ENCODE peak calls at places on chromosomes 11 and 22, in seven cellular contexts. One of them, this sample, is unnamed.
A peak's percentile ranks its signal among the peaks of the same experiment; 100 is the strongest.

GRCh38 chr11:126366064-126366822 is 10.8 kb downstream of the ST3GAL4 start:
- DNase-seq in NCI-H2171: no peak
- DNase-seq in iris pigment epithelial cell: no peak
- DNase-seq in pancreas: no peak
- DNase-seq in stromal cell of bone marrow: no peak
- DNase-seq in left cardiac atrium: no peak
- DNase-seq in NCI-H146: no peak
- DNase-seq in this sample: no peak

GRCh38 chr22:45925811-45926351 is 51.1 kb downstream of the WNT7B start:
- DNase-seq in stromal cell of bone marrow: no peak
- DNase-seq in pancreas: no peak
- DNase-seq in NCI-H2171: no peak
- DNase-seq in left cardiac atrium: no peak
- DNase-seq in iris pigment epithelial cell: peak; percentile 12
- DNase-seq in NCI-H146: no peak
- DNase-seq in this sample: no peak

GRCh38 chr11:72015511-72016061 is 16.9 kb downstream of the IL18BP start:
- DNase-seq in iris pigment epithelial cell: peak; percentile 41
- DNase-seq in NCI-H2171: no peak
- DNase-seq in pancreas: no peak
- DNase-seq in NCI-H146: no peak
- DNase-seq in left cardiac atrium: no peak
- DNase-seq in stromal cell of bone marrow: no peak
- DNase-seq in this sample: no peak

GRCh38 chr11:13889566-13890214 is 72.8 kb upstream of the SPON1 start:
- DNase-seq in NCI-H146: no peak
- DNase-seq in pancreas: no peak
- DNase-seq in iris pigment epithelial cell: no peak
- DNase-seq in left cardiac atrium: no peak
- DNase-seq in stromal cell of bone marrow: no peak
- DNase-seq in NCI-H2171: no peak
- DNase-seq in this sample: no peak

GRCh38 chr11:76248210-76248609 is 41.9 kb upstream of the WNT11 start:
- DNase-seq in stromal cell of bone marrow: no peak
- DNase-seq in NCI-H2171: no peak
- DNase-seq in NCI-H146: peak; percentile 26
- DNase-seq in iris pigment epithelial cell: peak; percentile 12
- DNase-seq in pancreas: no peak
- DNase-seq in left cardiac atrium: no peak
- DNase-seq in this sample: no peak

GRCh38 chr22:19819911-19820879 is 34.5 kb downstream of the GNB1L start:
- DNase-seq in iris pigment epithelial cell: no peak
- DNase-seq in left cardiac atrium: no peak
- DNase-seq in NCI-H2171: no peak
- DNase-seq in pancreas: no peak
- DNase-seq in NCI-H146: no peak
- DNase-seq in stromal cell of bone marrow: no peak
- DNase-seq in this sample: no peak

GRCh38 chr11:22703561-22703960 is 37.1 kb downstream of the GAS2 start:
- DNase-seq in stromal cell of bone marrow: no peak
- DNase-seq in pancreas: no peak
- DNase-seq in NCI-H146: no peak
- DNase-seq in NCI-H2171: peak; percentile 27
- DNase-seq in iris pigment epithelial cell: peak; percentile 28
- DNase-seq in left cardiac atrium: no peak
- DNase-seq in this sample: no peak

GRCh38 chr22:40414838-40415505 is 44.6 kb downstream of the SGSM3 start:
- DNase-seq in pancreas: no peak
- DNase-seq in NCI-H146: no peak
- DNase-seq in left cardiac atrium: no peak
- DNase-seq in NCI-H2171: no peak
- DNase-seq in iris pigment epithelial cell: no peak
- DNase-seq in stromal cell of bone marrow: no peak
- DNase-seq in this sample: no peak

GRCh38 chr11:87628161-87628560 is 547.1 kb downstream of the RAB38 start:
- DNase-seq in NCI-H146: no peak
- DNase-seq in iris pigment epithelial cell: no peak
- DNase-seq in NCI-H2171: no peak
- DNase-seq in stromal cell of bone marrow: no peak
- DNase-seq in pancreas: no peak
- DNase-seq in left cardiac atrium: no peak
- DNase-seq in this sample: no peak

GRCh38 chr11:134862796-134863195 is 450.8 kb upstream of the B3GAT1 start:
- DNase-seq in iris pigment epithelial cell: no peak
- DNase-seq in NCI-H2171: no peak
- DNase-seq in NCI-H146: no peak
- DNase-seq in left cardiac atrium: no peak
- DNase-seq in pancreas: no peak
- DNase-seq in stromal cell of bone marrow: no peak
- DNase-seq in this sample: no peak

GRCh38 chr11:76824083-76824939 is 36.4 kb upstream of the ACER3 start:
- DNase-seq in pancreas: no peak
- DNase-seq in iris pigment epithelial cell: no peak
- DNase-seq in left cardiac atrium: no peak
- DNase-seq in NCI-H2171: no peak
- DNase-seq in stromal cell of bone marrow: no peak
- DNase-seq in NCI-H146: no peak
- DNase-seq in this sample: no peak

GRCh38 chr11:8693555-8693954 is 11.0 kb downstream of the RPL27A start:
- DNase-seq in left cardiac atrium: no peak
- DNase-seq in NCI-H2171: no peak
- DNase-seq in pancreas: no peak
- DNase-seq in NCI-H146: no peak
- DNase-seq in stromal cell of bone marrow: no peak
- DNase-seq in iris pigment epithelial cell: no peak
- DNase-seq in this sample: no peak

GRCh38 chr11:66311470-66311964 is 5.3 kb downstream of the CD248 start:
- DNase-seq in stromal cell of bone marrow: no peak
- DNase-seq in NCI-H146: no peak
- DNase-seq in iris pigment epithelial cell: no peak
- DNase-seq in NCI-H2171: no peak
- DNase-seq in pancreas: no peak
- DNase-seq in left cardiac atrium: no peak
- DNase-seq in this sample: no peak

GRCh38 chr11:13338437-13339069 is 61.0 kb downstream of the BMAL1 start:
- DNase-seq in stromal cell of bone marrow: no peak
- DNase-seq in NCI-H146: no peak
- DNase-seq in pancreas: no peak
- DNase-seq in NCI-H2171: no peak
- DNase-seq in iris pigment epithelial cell: peak; percentile 65
- DNase-seq in left cardiac atrium: no peak
- DNase-seq in this sample: peak; percentile 60

GRCh38 chr11:34724973-34725372 is 104.1 kb downstream of the EHF start:
- DNase-seq in NCI-H2171: no peak
- DNase-seq in pancreas: no peak
- DNase-seq in stromal cell of bone marrow: no peak
- DNase-seq in left cardiac atrium: no peak
- DNase-seq in NCI-H146: no peak
- DNase-seq in iris pigment epithelial cell: no peak
- DNase-seq in this sample: no peak

GRCh38 chr11:68528630-68529029 is 68.1 kb downstream of the PPP6R3 start:
- DNase-seq in left cardiac atrium: no peak
- DNase-seq in NCI-H146: no peak
- DNase-seq in pancreas: no peak
- DNase-seq in stromal cell of bone marrow: no peak
- DNase-seq in NCI-H2171: no peak
- DNase-seq in iris pigment epithelial cell: peak; percentile 74
- DNase-seq in this sample: no peak

GRCh38 chr11:64150481-64151239 is 15.3 kb downstream of the MACROD1 start:
- DNase-seq in pancreas: peak; percentile 78
- DNase-seq in NCI-H2171: peak; percentile 54
- DNase-seq in stromal cell of bone marrow: no peak
- DNase-seq in left cardiac atrium: peak; percentile 53
- DNase-seq in NCI-H146: no peak
- DNase-seq in iris pigment epithelial cell: no peak
- DNase-seq in this sample: no peak

This sample was measured in adipocyte.